ENCODE peak calls at places on chromosomes 12 and 14, in seven cellular contexts. Q, P, X, Y, B, S and T are unnamed samples.

GRCh38 chr14:68705741-68706283 is 87.1 kb downstream of the ZFP36L1 start:
- DNase-seq in Q (peak), P (no peak), X (no peak), Y (no peak), B (no peak), S (no peak), T (no peak)

GRCh38 chr14:95421741-95422140 is 94.7 kb downstream of the SYNE3 start:
- DNase-seq in Q (no peak), P (no peak), X (no peak), Y (no peak), B (no peak), S (no peak), T (no peak)

GRCh38 chr12:51883998-51884675 is 3.8 kb upstream of the ANKRD33 start:
- DNase-seq in Q (no peak), P (no peak), X (no peak), Y (no peak), B (no peak), S (no peak), T (no peak)

GRCh38 chr14:92719421-92719820 is 29.0 kb downstream of the LGMN start:
- DNase-seq in Q (no peak), P (no peak), X (peak), Y (no peak), B (no peak), S (no peak), T (no peak)

GRCh38 chr12:27807063-27807703 is 27.1 kb upstream of the MANSC4 start:
- DNase-seq in Q (no peak), P (no peak), X (peak), Y (no peak), B (no peak), S (no peak), T (no peak)

GRCh38 chr14:34111933-34112332 is 161.1 kb upstream of the EGLN3 start:
- DNase-seq in Q (no peak), P (no peak), X (no peak), Y (no peak), B (no peak), S (no peak), T (no peak)

GRCh38 chr12:84542289-84542688 is 370.3 kb downstream of the SLC6A15 start:
- DNase-seq in Q (no peak), P (no peak), X (peak), Y (no peak), B (no peak), S (no peak), T (no peak)

GRCh38 chr14:74516451-74517155 is 23.0 kb downstream of the ISCA2 start:
- DNase-seq in Q (peak), P (no peak), X (peak), Y (no peak), B (no peak), S (no peak), T (no peak)

GRCh38 chr14:74459289-74459946 is 33.4 kb upstream of the SYNDIG1L start:
- DNase-seq in Q (peak), P (no peak), X (peak), Y (peak), B (peak), S (no peak), T (no peak)

GRCh38 chr12:39236994-39237393 is 205.9 kb downstream of the KIF21A start:
- DNase-seq in Q (no peak), P (no peak), X (peak), Y (no peak), B (no peak), S (no peak), T (no peak)

GRCh38 chr14:63362305-63362914 is 43.7 kb upstream of the GPHB5 start:
- DNase-seq in Q (no peak), P (no peak), X (no peak), Y (no peak), B (no peak), S (no peak), T (no peak)

GRCh38 chr12:113591480-113591971 is 119.9 kb upstream of the LHX5 start:
- DNase-seq in Q (peak), P (no peak), X (no peak), Y (no peak), B (no peak), S (no peak), T (no peak)

GRCh38 chr12:24950231-24950834 is 1.4 kb upstream of the BCAT1 start:
- DNase-seq in Q (no peak), P (no peak), X (peak), Y (no peak), B (no peak), S (no peak), T (no peak)

GRCh38 chr12:45234134-45234865 is 18.4 kb downstream of the ANO6 start:
- DNase-seq in Q (no peak), P (no peak), X (peak), Y (no peak), B (no peak), S (no peak), T (no peak)

GRCh38 chr14:31025335-31026075 is at the start of gene AP4S1:
- DNase-seq in Q (peak), P (peak), X (peak), Y (peak), B (peak), S (peak), T (peak)

GRCh38 chr12:29889737-29890136 is 106.0 kb upstream of the TMTC1 start:
- DNase-seq in Q (peak), P (no peak), X (peak), Y (no peak), B (no peak), S (no peak), T (no peak)

GRCh38 chr14:78959674-78960264 is 789.6 kb downstream of the NRXN3 start:
- DNase-seq in Q (peak), P (peak), X (peak), Y (peak), B (peak), S (no peak), T (peak)

GRCh38 chr14:77580964-77581505 is 35.4 kb downstream of the SPTLC2 start:
- DNase-seq in Q (no peak), P (no peak), X (peak), Y (no peak), B (no peak), S (no peak), T (no peak)

GRCh38 chr12:123916729-123917128 is 55.9 kb downstream of the CCDC92 start:
- DNase-seq in Q (no peak), P (peak), X (no peak), Y (peak), B (peak), S (peak), T (peak)

GRCh38 chr14:29548948-29549370 is 378.7 kb downstream of the PRKD1 start:
- DNase-seq in Q (peak), P (no peak), X (peak), Y (no peak), B (no peak), S (no peak), T (no peak)

GRCh38 chr14:49549881-49550280 is 36.3 kb downstream of the RPS29 start:
- DNase-seq in Q (no peak), P (no peak), X (peak), Y (no peak), B (no peak), S (no peak), T (no peak)

GRCh38 chr12:125312471-125312870 is 247.2 kb downstream of the AACS start:
- DNase-seq in Q (no peak), P (no peak), X (no peak), Y (no peak), B (no peak), S (no peak), T (no peak)

GRCh38 chr12:89770391-89770790 is 61.8 kb upstream of the ATP2B1 start:
- DNase-seq in Q (no peak), P (no peak), X (peak), Y (no peak), B (no peak), S (no peak), T (no peak)

GRCh38 chr14:21054123-21054767 is 3.4 kb upstream of the RNASE8 start:
- DNase-seq in Q (peak), P (no peak), X (no peak), Y (no peak), B (no peak), S (no peak), T (no peak)

GRCh38 chr14:75277000-75277795 is 1.4 kb upstream of the FOS start:
- DNase-seq in Q (peak), P (no peak), X (peak), Y (no peak), B (no peak), S (no peak), T (no peak)

GRCh38 chr14:44829021-44829420 is 132.7 kb downstream of the KLHL28 start:
- DNase-seq in Q (no peak), P (no peak), X (no peak), Y (no peak), B (no peak), S (no peak), T (no peak)

GRCh38 chr12:28415755-28416154 is 225.5 kb downstream of the CCDC91 start:
- DNase-seq in Q (no peak), P (no peak), X (peak), Y (no peak), B (no peak), S (no peak), T (no peak)

GRCh38 chr12:20272801-20273200 is 95.5 kb upstream of the PDE3A start:
- DNase-seq in Q (no peak), P (no peak), X (no peak), Y (no peak), B (no peak), S (no peak), T (no peak)

GRCh38 chr12:124833693-124834122 is 30.0 kb downstream of the SCARB1 start:
- DNase-seq in Q (no peak), P (no peak), X (no peak), Y (no peak), B (no peak), S (no peak), T (no peak)

GRCh38 chr12:62957233-62957953 is 22.4 kb upstream of the PPM1H start:
- DNase-seq in Q (no peak), P (no peak), X (no peak), Y (no peak), B (no peak), S (no peak), T (no peak)